ENCODE peak calls at places on chromosomes 6 and 20, in ten cellular contexts. J is Peyer's patch, V is psoas muscle, U is cardiac muscle cell, Q is astrocyte, O is ovary, C is left ventricle myocardium inferior, X is pancreas, R is OCI-LY7, M is MM.1S. N is an unnamed sample.

GRCh38 chr20:10115021-10115420 is 80.2 kb downstream of the ANKEF1 start:
- DNase-seq in C (no peak), M (no peak), X (no peak), Q (peak), O (no peak), V (no peak), U (no peak), R (no peak), J (no peak), N (no peak)

GRCh38 chr20:63232235-63233060 is 3.3 kb upstream of the BIRC7 start:
- DNase-seq in R (no peak), U (no peak), V (no peak), C (no peak), X (no peak), M (no peak), O (no peak), Q (peak), J (no peak), N (no peak)

GRCh38 chr20:58160451-58161051 is 67.9 kb downstream of the ANKRD60 start:
- DNase-seq in U (no peak), V (peak), C (no peak), M (no peak), O (no peak), J (peak), Q (peak), R (no peak), X (no peak), N (no peak)

GRCh38 chr20:23143098-23143497 is 57.0 kb upstream of the CD93 start:
- DNase-seq in M (no peak), R (no peak), V (peak), J (no peak), O (no peak), C (no peak), X (no peak), U (peak), Q (peak), N (peak)

GRCh38 chr20:5835234-5835845 is 85.1 kb downstream of the SHLD1 start:
- DNase-seq in X (peak), R (no peak), U (no peak), C (peak), V (no peak), M (no peak), Q (peak), J (no peak), O (peak), N (no peak)

GRCh38 chr20:41055679-41056078 is 27.1 kb downstream of the TOP1 start:
- DNase-seq in Q (no peak), M (no peak), V (no peak), X (no peak), U (no peak), R (no peak), J (no peak), C (no peak), O (no peak), N (no peak)

GRCh38 chr6:7617954-7618764 is 28.2 kb downstream of the SNRNP48 start:
- DNase-seq in X (no peak), J (no peak), U (no peak), Q (peak), R (no peak), O (no peak), M (peak), C (no peak), V (peak), N (peak)

GRCh38 chr6:16446241-16446640 is 207.9 kb downstream of the GMPR start:
- DNase-seq in X (no peak), R (no peak), U (no peak), V (no peak), C (no peak), M (no peak), J (no peak), O (no peak), Q (no peak), N (no peak)

GRCh38 chr6:75750925-75751324 is 1.9 kb downstream of the MYO6 start:
- DNase-seq in Q (no peak), O (no peak), V (no peak), M (no peak), C (no peak), J (no peak), X (no peak), U (no peak), R (no peak), N (no peak)

GRCh38 chr6:148780918-148781436 is 34.1 kb downstream of the UST start:
- DNase-seq in V (no peak), M (no peak), U (peak), J (no peak), O (no peak), R (no peak), Q (no peak), C (no peak), X (no peak), N (no peak)

GRCh38 chr6:45688180-45688579 is 310.4 kb upstream of the SUPT3H start:
- DNase-seq in U (no peak), J (no peak), M (no peak), Q (no peak), R (no peak), X (no peak), C (no peak), O (no peak), V (no peak), N (no peak)
- H3K4me3 ChIP-seq in U (no peak), J (no peak), M (no peak), Q (no peak), R (no peak), X (no peak), C (no peak), O (no peak), V (no peak), N (no peak)

DNA sequence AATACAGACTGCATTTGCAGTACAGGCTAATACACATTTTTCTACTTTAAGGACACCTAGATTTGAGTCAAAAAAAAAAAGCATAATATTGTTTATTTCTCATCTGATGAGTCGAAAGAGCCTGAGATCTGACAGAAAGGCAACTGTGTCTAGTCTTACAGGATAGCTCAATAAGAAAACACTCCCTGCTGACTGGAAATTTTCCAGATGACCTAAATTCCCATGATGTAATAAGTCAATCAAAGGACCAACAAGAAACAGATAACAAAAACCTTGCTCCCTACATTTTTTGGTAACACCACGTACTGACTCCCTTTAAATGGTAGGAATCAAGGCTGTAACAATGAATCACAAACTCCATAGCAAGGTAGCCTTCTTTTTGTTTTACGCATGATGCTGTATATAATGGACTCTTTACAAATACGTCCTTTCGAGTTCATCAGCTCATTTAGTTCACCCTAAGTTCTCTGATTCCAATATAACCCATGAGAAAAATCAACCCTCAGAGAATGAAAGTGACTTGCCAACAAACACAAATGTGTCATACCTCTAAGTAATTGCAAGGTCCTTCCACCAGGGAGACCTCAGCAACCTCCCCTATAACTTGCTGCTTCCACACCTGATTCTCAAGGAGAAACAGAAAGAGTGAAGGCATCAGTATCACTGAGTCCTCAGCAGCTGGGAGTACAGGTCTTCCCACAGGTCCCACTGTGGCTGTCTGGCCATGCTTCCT is 12.1 kb downstream of the TBX18 start:
- DNase-seq in R (no peak), Q (no peak), J (no peak), X (no peak), O (no peak), V (no peak), C (no peak), M (no peak), U (no peak), N (no peak)
- TF ChIP-seq CTCF in R (no peak), Q (peak), J (no peak), X (no peak), O (no peak), V (no peak), C (no peak), M (no peak), U (peak), N (no peak)

GRCh38 chr20:8933391-8933807 is 135.5 kb upstream of the PLCB4 start:
- DNase-seq in Q (no peak), V (no peak), C (no peak), X (no peak), O (no peak), U (no peak), R (no peak), J (no peak), M (no peak), N (peak)
- H3K27ac ChIP-seq in Q (peak), V (no peak), C (peak), X (no peak), O (no peak), U (peak), R (no peak), J (peak), M (no peak), N (no peak)

GRCh38 chr6:136682292-136682691 is 110.0 kb downstream of the MAP3K5 start:
- DNase-seq in R (no peak), V (no peak), O (no peak), X (no peak), Q (no peak), J (no peak), U (no peak), C (no peak), M (no peak), N (no peak)

GRCh38 chr6:136685540-136686108 is 106.7 kb downstream of the MAP3K5 start:
- DNase-seq in O (no peak), R (no peak), V (no peak), M (no peak), J (no peak), Q (peak), U (no peak), X (no peak), C (no peak), N (no peak)

GRCh38 chr6:136683209-136683941 is 108.9 kb downstream of the MAP3K5 start:
- DNase-seq in R (no peak), X (no peak), Q (no peak), C (no peak), M (no peak), V (no peak), O (peak), J (no peak), U (no peak), N (no peak)

GRCh38 chr6:136684483-136684882 is 107.8 kb downstream of the MAP3K5 start:
- DNase-seq in V (no peak), M (no peak), J (no peak), O (no peak), U (no peak), R (no peak), C (peak), X (no peak), Q (no peak), N (no peak)
- H3K4me3 ChIP-seq in V (no peak), M (no peak), J (no peak), O (no peak), U (no peak), R (no peak), C (no peak), X (no peak), Q (no peak), N (no peak)

GRCh38 chr6:111779031-111779430 is 94.2 kb downstream of the FYN start:
- DNase-seq in Q (no peak), X (no peak), M (no peak), V (no peak), C (no peak), R (no peak), J (no peak), O (no peak), U (no peak), N (no peak)

GRCh38 chr6:111781055-111781708 is 92.1 kb downstream of the FYN start:
- DNase-seq in U (no peak), V (no peak), Q (no peak), X (no peak), R (no peak), O (peak), M (no peak), C (no peak), J (no peak), N (no peak)

GRCh38 chr6:111777357-111777756 is 95.9 kb downstream of the FYN start:
- DNase-seq in Q (no peak), U (no peak), M (no peak), C (no peak), R (no peak), O (no peak), V (no peak), J (no peak), X (no peak), N (peak)

GRCh38 chr6:111782161-111782809 is 91.0 kb downstream of the FYN start:
- DNase-seq in R (no peak), C (no peak), Q (no peak), M (no peak), J (no peak), V (no peak), U (no peak), X (no peak), O (no peak), N (no peak)

GRCh38 chr6:111779660-111780059 is 93.6 kb downstream of the FYN start:
- DNase-seq in M (no peak), J (no peak), U (no peak), V (no peak), Q (no peak), X (no peak), C (no peak), O (no peak), R (no peak), N (no peak)
- TF ChIP-seq CTCF in M (no peak), J (no peak), U (no peak), V (no peak), Q (no peak), X (no peak), C (no peak), O (no peak), R (no peak), N (no peak)

DNA sequence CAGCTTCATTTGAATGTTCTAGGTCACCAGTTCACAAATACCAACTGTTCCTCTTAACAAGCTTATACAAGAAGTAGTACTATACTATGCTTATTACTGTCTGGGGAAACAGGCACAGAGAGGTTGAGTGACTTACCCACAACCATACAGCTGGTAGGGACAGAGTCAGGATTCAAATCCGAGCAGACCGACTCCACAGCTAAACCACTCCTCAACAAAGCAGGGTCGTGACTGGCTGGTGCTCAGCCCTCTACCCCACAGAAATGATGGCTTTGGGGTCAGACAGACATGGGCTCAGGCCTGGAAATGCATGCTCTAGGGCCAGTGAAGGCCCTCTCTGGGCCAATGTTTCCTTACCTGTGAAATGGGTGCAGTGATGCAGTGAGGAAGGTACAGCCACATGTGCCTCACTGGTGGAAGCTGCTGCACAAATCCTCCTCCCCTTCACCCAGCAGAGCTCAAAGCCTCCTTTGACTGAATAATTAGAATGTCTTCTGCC is 63.6 kb downstream of the MRPL14 start:
- DNase-seq in X (no peak), R (no peak), M (no peak), O (no peak), C (no peak), Q (no peak), J (no peak), V (no peak), U (no peak), N (no peak)
- H3K27ac ChIP-seq in X (no peak), R (no peak), M (no peak), O (no peak), C (peak), Q (peak), J (no peak), V (peak), U (no peak), N (peak)

DNA sequence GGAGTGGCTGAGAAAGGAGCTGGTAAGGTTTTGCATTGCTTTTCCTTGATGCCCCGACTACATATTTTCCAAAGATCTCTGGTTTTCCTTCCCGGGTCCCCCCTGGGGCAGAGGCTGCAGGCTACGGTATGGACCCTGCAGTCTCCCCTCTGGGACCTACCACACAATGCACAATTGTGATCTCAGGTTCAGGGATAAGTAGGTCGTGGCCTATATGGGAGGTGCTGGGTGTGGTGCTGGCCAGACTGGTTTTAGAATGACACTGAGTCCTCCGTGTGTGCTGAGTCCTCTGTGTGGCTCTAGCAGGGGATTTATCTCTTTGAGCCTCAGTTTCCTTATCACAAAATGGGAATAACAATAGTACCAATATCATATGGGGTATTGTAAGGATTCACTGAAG is 376 bp downstream of the C20orf202 start:
- DNase-seq in J (no peak), V (no peak), R (no peak), M (no peak), Q (no peak), C (no peak), U (no peak), X (no peak), O (no peak), N (no peak)
- H3K4me3 ChIP-seq in J (no peak), V (no peak), R (no peak), M (no peak), Q (no peak), C (no peak), U (no peak), X (no peak), O (no peak), N (no peak)